ENCODE peak calls at places on chromosomes 3 and 15, in nine cellular contexts. One of them, this sample, is unnamed.

GRCh38 chr15:87387681-87388240 is 868.8 kb downstream of the NTRK3 start:
- DNase-seq in left lung: no peak
- DNase-seq in adrenal gland: no peak
- DNase-seq in endothelial cell of umbilical vein: no peak
- DNase-seq in dorsolateral prefrontal cortex: no peak
- DNase-seq in endodermal cell: no peak
- DNase-seq in fibroblast of lung: no peak
- DNase-seq in suprapubic skin: no peak
- DNase-seq in HFFc6: no peak
- DNase-seq in this sample: no peak

GRCh38 chr3:149576071-149576564 is 81.7 kb downstream of the WWTR1 start:
- DNase-seq in dorsolateral prefrontal cortex: no peak
- DNase-seq in adrenal gland: no peak
- DNase-seq in suprapubic skin: no peak
- DNase-seq in HFFc6: peak; percentile 96
- DNase-seq in fibroblast of lung: peak; percentile 97
- DNase-seq in endodermal cell: peak; percentile 70
- DNase-seq in left lung: no peak
- DNase-seq in endothelial cell of umbilical vein: peak; percentile 99
- DNase-seq in this sample: no peak

GRCh38 chr15:70526221-70526973 is 237.0 kb downstream of the UACA start:
- DNase-seq in endothelial cell of umbilical vein: no peak
- DNase-seq in HFFc6: peak; percentile 83
- DNase-seq in dorsolateral prefrontal cortex: no peak
- DNase-seq in adrenal gland: peak; percentile 77
- DNase-seq in fibroblast of lung: no peak
- DNase-seq in left lung: no peak
- DNase-seq in endodermal cell: peak; percentile 34
- DNase-seq in suprapubic skin: peak; percentile 78
- DNase-seq in this sample: peak; percentile 63

GRCh38 chr15:83248151-83248851 is 36.2 kb downstream of the BNC1 start:
- DNase-seq in adrenal gland: no peak
- DNase-seq in endodermal cell: peak; percentile 70
- DNase-seq in left lung: no peak
- DNase-seq in HFFc6: peak; percentile 63
- DNase-seq in fibroblast of lung: peak; percentile 79
- DNase-seq in dorsolateral prefrontal cortex: no peak
- DNase-seq in suprapubic skin: no peak
- DNase-seq in endothelial cell of umbilical vein: peak; percentile 78
- DNase-seq in this sample: no peak

GRCh38 chr3:138846350-138846756 is 11.6 kb upstream of the PIK3CB start:
- DNase-seq in adrenal gland: no peak
- DNase-seq in endodermal cell: peak; percentile 59
- DNase-seq in fibroblast of lung: no peak
- DNase-seq in suprapubic skin: no peak
- DNase-seq in left lung: no peak
- DNase-seq in endothelial cell of umbilical vein: no peak
- DNase-seq in HFFc6: no peak
- DNase-seq in dorsolateral prefrontal cortex: no peak
- DNase-seq in this sample: no peak

GRCh38 chr3:125556314-125556713 is 36.3 kb upstream of the SNX4 start:
- DNase-seq in adrenal gland: no peak
- DNase-seq in suprapubic skin: no peak
- DNase-seq in endothelial cell of umbilical vein: no peak
- DNase-seq in dorsolateral prefrontal cortex: no peak
- DNase-seq in HFFc6: peak; percentile 27
- DNase-seq in fibroblast of lung: peak; percentile 62
- DNase-seq in left lung: no peak
- DNase-seq in endodermal cell: no peak
- DNase-seq in this sample: no peak

GRCh38 chr15:39934415-39935044 is 615 bp downstream of the EIF2AK4 start:
- DNase-seq in adrenal gland: no peak
- DNase-seq in suprapubic skin: no peak
- DNase-seq in left lung: no peak
- DNase-seq in endothelial cell of umbilical vein: peak; percentile 47
- DNase-seq in dorsolateral prefrontal cortex: no peak
- DNase-seq in endodermal cell: no peak
- DNase-seq in HFFc6: no peak
- DNase-seq in fibroblast of lung: peak; percentile 43
- DNase-seq in this sample: no peak

GRCh38 chr3:195761503-195762248 is 40.9 kb downstream of the MUC20 start:
- DNase-seq in HFFc6: no peak
- DNase-seq in endothelial cell of umbilical vein: no peak
- DNase-seq in suprapubic skin: peak; percentile 71
- DNase-seq in dorsolateral prefrontal cortex: peak; percentile 35
- DNase-seq in left lung: no peak
- DNase-seq in endodermal cell: no peak
- DNase-seq in fibroblast of lung: no peak
- DNase-seq in adrenal gland: no peak
- DNase-seq in this sample: no peak

GRCh38 chr15:82040862-82041261 is 5.0 kb downstream of the MEX3B start:
- DNase-seq in endothelial cell of umbilical vein: no peak
- DNase-seq in left lung: peak; percentile 46
- DNase-seq in endodermal cell: peak; percentile 93
- DNase-seq in adrenal gland: no peak
- DNase-seq in suprapubic skin: no peak
- DNase-seq in fibroblast of lung: no peak
- DNase-seq in HFFc6: no peak
- DNase-seq in dorsolateral prefrontal cortex: no peak
- DNase-seq in this sample: no peak

GRCh38 chr15:82045179-82045891 is 483 bp downstream of the MEX3B start:
- DNase-seq in fibroblast of lung: peak; percentile 53
- DNase-seq in left lung: peak; percentile 53
- DNase-seq in suprapubic skin: peak; percentile 78
- DNase-seq in dorsolateral prefrontal cortex: peak; percentile 60
- DNase-seq in endodermal cell: peak; percentile 79
- DNase-seq in HFFc6: peak; percentile 52
- DNase-seq in endothelial cell of umbilical vein: peak; percentile 65
- DNase-seq in adrenal gland: peak; percentile 56
- DNase-seq in this sample: peak; percentile 32

GRCh38 chr15:82043726-82044372 is 2.0 kb downstream of the MEX3B start:
- DNase-seq in suprapubic skin: no peak
- DNase-seq in left lung: peak; percentile 34
- DNase-seq in endodermal cell: no peak
- DNase-seq in endothelial cell of umbilical vein: no peak
- DNase-seq in dorsolateral prefrontal cortex: peak; percentile 50
- DNase-seq in fibroblast of lung: no peak
- DNase-seq in HFFc6: peak; percentile 6
- DNase-seq in adrenal gland: no peak
- DNase-seq in this sample: no peak

GRCh38 chr15:82044373-82045178 is 1.2 kb downstream of the MEX3B start:
- DNase-seq in endodermal cell: peak; percentile 87
- DNase-seq in left lung: peak; percentile 52
- DNase-seq in dorsolateral prefrontal cortex: peak; percentile 60
- DNase-seq in HFFc6: peak; percentile 47
- DNase-seq in endothelial cell of umbilical vein: peak; percentile 67
- DNase-seq in fibroblast of lung: peak; percentile 77
- DNase-seq in adrenal gland: peak; percentile 53
- DNase-seq in suprapubic skin: peak; percentile 81
- DNase-seq in this sample: peak; percentile 15

DNA sequence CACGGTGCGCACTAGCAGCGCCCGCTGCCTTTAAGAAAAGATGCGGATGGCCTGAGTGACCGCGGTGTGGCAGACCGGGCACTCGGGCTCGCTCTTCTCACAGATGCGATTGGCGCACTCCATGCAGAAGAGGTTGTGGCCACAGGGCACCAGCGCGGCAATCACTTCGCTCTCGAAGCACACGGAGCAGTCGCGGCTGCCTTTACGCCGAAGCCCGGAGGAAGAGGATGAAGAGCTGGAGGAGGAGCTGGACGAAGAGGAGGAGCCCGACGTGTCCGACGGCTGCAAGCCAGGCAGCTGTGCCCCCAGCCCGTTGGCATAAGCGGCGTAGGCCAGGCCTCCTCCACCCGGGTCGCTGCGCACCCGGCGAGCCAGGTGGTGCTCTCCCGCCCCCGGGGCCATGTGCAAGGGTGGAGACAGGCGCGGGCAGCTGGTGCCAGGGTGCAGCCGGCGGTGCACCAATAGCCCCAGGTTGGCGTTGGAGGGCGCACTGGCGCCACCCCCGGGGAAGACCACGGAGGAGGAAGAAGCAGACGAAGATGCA is 2.6 kb downstream of the MEX3B start:
- DNase-seq in endothelial cell of umbilical vein: no peak
- DNase-seq in fibroblast of lung: no peak
- DNase-seq in endodermal cell: peak; percentile 69
- DNase-seq in dorsolateral prefrontal cortex: no peak
- DNase-seq in left lung: no peak
- DNase-seq in suprapubic skin: no peak
- DNase-seq in adrenal gland: no peak
- DNase-seq in HFFc6: no peak
- DNase-seq in this sample: no peak
- TF ChIP-seq CTCF in endothelial cell of umbilical vein: no peak
- TF ChIP-seq CTCF in fibroblast of lung: no peak
- TF ChIP-seq CTCF in endodermal cell: peak; percentile 22
- TF ChIP-seq CTCF in dorsolateral prefrontal cortex: no peak
- TF ChIP-seq CTCF in left lung: no peak
- TF ChIP-seq CTCF in suprapubic skin: no peak
- TF ChIP-seq CTCF in adrenal gland: no peak
- TF ChIP-seq CTCF in HFFc6: peak; percentile 29
- TF ChIP-seq CTCF in this sample: no peak

DNA sequence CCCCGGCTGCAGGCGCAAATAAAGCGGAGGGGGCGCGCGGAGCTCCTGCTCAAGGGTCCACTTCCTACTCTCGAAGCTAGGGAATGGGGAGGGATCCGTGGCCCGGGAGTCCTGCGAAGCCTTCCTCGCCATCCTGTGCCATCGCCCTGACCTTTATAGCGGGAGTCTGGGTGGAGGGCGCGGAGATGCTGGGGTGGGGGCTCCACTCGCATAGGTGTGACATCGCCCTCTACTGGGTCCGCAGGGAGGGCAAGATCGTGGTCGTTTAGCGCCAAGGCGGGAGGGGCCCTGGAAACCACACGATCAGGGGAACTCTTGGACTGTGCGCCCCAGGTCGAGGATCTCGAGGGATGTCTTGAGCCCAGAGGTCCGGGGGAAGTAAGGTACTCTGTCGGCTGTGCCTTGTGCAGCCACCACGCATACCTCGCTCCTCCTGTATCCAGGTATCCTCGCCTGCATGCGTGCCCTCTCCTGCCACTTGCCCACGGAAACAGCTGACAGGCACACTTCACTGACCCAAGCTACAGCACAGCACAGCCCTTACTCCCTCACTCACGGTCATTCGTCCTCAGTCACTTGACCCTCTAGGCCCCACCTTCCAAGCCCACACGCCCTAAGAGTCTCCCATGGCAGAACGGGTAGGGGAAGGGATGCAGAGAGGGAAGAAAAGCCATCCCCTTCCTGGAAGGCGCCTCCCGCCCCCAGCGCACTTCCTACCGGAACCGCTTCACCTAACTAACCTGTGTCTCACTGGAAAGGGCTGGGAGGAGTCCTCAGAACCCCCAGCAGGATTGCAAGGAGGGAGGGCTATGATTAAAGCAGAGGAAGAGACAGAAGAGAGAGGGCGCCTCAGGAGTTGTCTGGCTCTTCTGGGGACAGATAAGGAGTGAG is 22.7 kb downstream of the EPHB3 start:
- DNase-seq in HFFc6: no peak
- DNase-seq in left lung: no peak
- DNase-seq in fibroblast of lung: no peak
- DNase-seq in endodermal cell: peak; percentile 88
- DNase-seq in adrenal gland: no peak
- DNase-seq in endothelial cell of umbilical vein: no peak
- DNase-seq in suprapubic skin: no peak
- DNase-seq in dorsolateral prefrontal cortex: no peak
- DNase-seq in this sample: no peak
- TF ChIP-seq CTCF in HFFc6: no peak
- TF ChIP-seq CTCF in left lung: no peak
- TF ChIP-seq CTCF in fibroblast of lung: no peak
- TF ChIP-seq CTCF in endodermal cell: peak; percentile 55
- TF ChIP-seq CTCF in adrenal gland: no peak
- TF ChIP-seq CTCF in endothelial cell of umbilical vein: peak; percentile 17
- TF ChIP-seq CTCF in suprapubic skin: no peak
- TF ChIP-seq CTCF in dorsolateral prefrontal cortex: peak; percentile 19
- TF ChIP-seq CTCF in this sample: no peak

DNA sequence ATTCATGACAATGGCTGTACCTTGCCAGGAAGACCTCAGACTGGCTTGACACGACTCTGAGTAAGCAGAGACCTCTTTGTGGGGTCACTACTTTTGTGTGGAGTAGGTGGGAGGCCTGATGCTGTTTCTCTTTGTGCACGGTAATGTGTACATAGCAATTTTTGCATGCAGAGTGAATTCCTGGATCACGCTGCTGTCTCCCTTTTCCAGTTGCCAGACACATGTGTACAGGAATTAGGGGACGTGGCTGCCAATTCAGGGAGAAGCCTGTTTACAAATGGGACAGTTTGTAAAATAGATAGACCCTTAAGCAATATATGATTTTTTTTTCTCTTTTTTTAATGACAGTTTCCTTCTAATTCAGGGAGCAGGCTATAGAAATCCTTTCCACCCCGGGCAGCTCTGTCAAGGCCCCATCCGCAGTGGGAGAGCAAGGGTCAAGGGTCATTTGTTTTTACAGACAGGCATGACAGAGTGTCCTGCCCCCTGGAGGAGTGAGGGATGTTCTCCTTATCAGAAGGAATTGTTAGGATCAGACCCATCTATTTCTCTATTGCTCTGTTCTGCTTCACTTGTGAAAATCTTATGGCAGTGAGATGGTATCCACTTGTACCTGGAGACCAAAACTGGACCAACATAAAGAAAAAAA is 4.7 kb downstream of the CACNA1D start:
- DNase-seq in left lung: no peak
- DNase-seq in fibroblast of lung: no peak
- DNase-seq in endothelial cell of umbilical vein: no peak
- DNase-seq in endodermal cell: peak; percentile 59
- DNase-seq in HFFc6: no peak
- DNase-seq in adrenal gland: no peak
- DNase-seq in dorsolateral prefrontal cortex: no peak
- DNase-seq in suprapubic skin: no peak
- DNase-seq in this sample: no peak
- TF ChIP-seq CTCF in left lung: no peak
- TF ChIP-seq CTCF in fibroblast of lung: no peak
- TF ChIP-seq CTCF in endothelial cell of umbilical vein: no peak
- TF ChIP-seq CTCF in endodermal cell: peak; percentile 77
- TF ChIP-seq CTCF in HFFc6: peak; percentile 9
- TF ChIP-seq CTCF in adrenal gland: no peak
- TF ChIP-seq CTCF in dorsolateral prefrontal cortex: no peak
- TF ChIP-seq CTCF in suprapubic skin: no peak
- TF ChIP-seq CTCF in this sample: no peak

DNA sequence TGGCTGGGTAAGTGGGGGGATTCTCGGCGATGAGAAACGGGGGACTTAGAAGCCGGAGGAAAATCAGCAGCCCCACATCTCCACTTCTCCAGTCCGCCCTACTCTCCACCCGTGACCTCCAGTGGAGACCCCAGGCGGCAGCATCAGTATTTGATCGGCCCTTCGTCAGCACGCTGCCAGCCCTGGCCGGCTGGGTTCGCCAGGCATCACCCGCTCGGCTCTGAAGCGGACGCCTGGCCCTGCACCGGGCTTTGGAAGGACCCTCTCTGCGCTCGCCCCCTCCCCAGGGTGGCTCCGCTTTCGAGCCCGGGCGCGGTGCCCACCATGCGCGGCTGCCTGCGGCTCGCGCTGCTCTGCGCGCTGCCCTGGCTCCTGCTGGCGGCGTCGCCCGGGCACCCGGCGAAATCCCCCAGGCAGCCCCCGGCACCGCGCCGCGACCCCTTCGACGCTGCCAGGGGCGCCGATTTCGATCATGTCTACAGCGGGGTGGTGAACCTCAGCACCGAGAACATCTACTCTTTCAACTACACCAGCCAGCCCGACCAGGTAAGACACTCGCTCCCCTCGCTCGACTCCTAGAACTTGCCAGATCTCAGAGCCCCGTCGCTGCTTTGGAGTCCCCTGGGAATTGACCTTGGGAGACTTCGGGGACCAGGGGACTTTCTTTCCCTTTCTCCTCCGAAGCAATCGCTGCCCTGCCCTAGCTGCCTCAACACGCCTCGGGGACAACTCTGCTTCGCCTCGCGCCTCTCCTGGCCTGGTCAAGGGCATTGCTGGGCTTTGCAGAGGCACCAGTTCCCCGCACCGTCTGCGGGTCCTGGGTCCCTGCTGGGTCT is 561 bp downstream of the SIDT1 start:
- DNase-seq in fibroblast of lung: no peak
- DNase-seq in endodermal cell: peak; percentile 76
- DNase-seq in endothelial cell of umbilical vein: peak; percentile 23
- DNase-seq in suprapubic skin: no peak
- DNase-seq in HFFc6: no peak
- DNase-seq in adrenal gland: no peak
- DNase-seq in dorsolateral prefrontal cortex: no peak
- DNase-seq in left lung: peak; percentile 33
- DNase-seq in this sample: peak; percentile 57
- TF ChIP-seq CTCF in fibroblast of lung: no peak
- TF ChIP-seq CTCF in endodermal cell: no peak
- TF ChIP-seq CTCF in endothelial cell of umbilical vein: no peak
- TF ChIP-seq CTCF in suprapubic skin: no peak
- TF ChIP-seq CTCF in HFFc6: no peak
- TF ChIP-seq CTCF in adrenal gland: no peak
- TF ChIP-seq CTCF in dorsolateral prefrontal cortex: no peak
- TF ChIP-seq CTCF in left lung: no peak
- TF ChIP-seq CTCF in this sample: no peak

This sample was measured in activated B cell treated with CpG ODN at 0.5 μM for 24 hours.